ENCODE peak calls at places on chromosomes 11 and 22, in ten cellular contexts. I, L, N, F, H, U, S, V, J and G are unnamed samples.

GRCh38 chr22:38069372-38070249 is 12.4 kb downstream of the PICK1 start:
- DNase-seq in I (no peak), L (peak), N (no peak), F (no peak), H (peak), U (peak), S (no peak), V (peak), J (peak), G (peak)

GRCh38 chr11:35163707-35164496 is 24.9 kb downstream of the CD44 start:
- DNase-seq in I (no peak), L (no peak), N (no peak), F (no peak), H (no peak), U (no peak), S (no peak), V (no peak), J (no peak), G (no peak)

GRCh38 chr22:31099841-31100761 is 7.3 kb downstream of the SELENOM start:
- DNase-seq in I (no peak), L (no peak), N (no peak), F (no peak), H (no peak), U (no peak), S (no peak), V (no peak), J (no peak), G (no peak)

GRCh38 chr11:116500833-116501622 is 271.8 kb downstream of the BUD13 start:
- DNase-seq in I (no peak), L (no peak), N (no peak), F (no peak), H (no peak), U (no peak), S (no peak), V (no peak), J (no peak), G (no peak)

GRCh38 chr11:96254854-96255253 is 88.1 kb downstream of the MAML2 start:
- DNase-seq in I (no peak), L (no peak), N (no peak), F (no peak), H (no peak), U (peak), S (no peak), V (no peak), J (peak), G (no peak)

GRCh38 chr11:57779275-57779674 is 17.7 kb downstream of the CTNND1 start:
- DNase-seq in I (no peak), L (peak), N (no peak), F (no peak), H (peak), U (no peak), S (no peak), V (no peak), J (peak), G (no peak)

GRCh38 chr11:69799582-69799981 is 19.6 kb downstream of the FGF3 start:
- DNase-seq in I (no peak), L (peak), N (no peak), F (no peak), H (no peak), U (peak), S (no peak), V (no peak), J (no peak), G (no peak)

GRCh38 chr11:66870616-66871520 is 14.0 kb downstream of the LRFN4 start:
- DNase-seq in I (no peak), L (no peak), N (no peak), F (no peak), H (no peak), U (peak), S (no peak), V (no peak), J (peak), G (no peak)

GRCh38 chr11:8065031-8065430 is 16.0 kb upstream of the TUB start:
- DNase-seq in I (no peak), L (no peak), N (no peak), F (no peak), H (no peak), U (no peak), S (peak), V (no peak), J (no peak), G (no peak)

GRCh38 chr11:5737091-5737490 is 843 bp downstream of the OR56B1 start:
- DNase-seq in I (no peak), L (peak), N (no peak), F (no peak), H (no peak), U (no peak), S (no peak), V (no peak), J (no peak), G (no peak)

GRCh38 chr22:31090217-31091085 is 9.3 kb downstream of the SMTN start:
- DNase-seq in I (no peak), L (no peak), N (no peak), F (no peak), H (no peak), U (no peak), S (no peak), V (no peak), J (no peak), G (peak)

GRCh38 chr11:2807276-2807681 is 78.3 kb downstream of the CDKN1C start:
- DNase-seq in I (no peak), L (no peak), N (peak), F (no peak), H (peak), U (peak), S (peak), V (peak), J (peak), G (peak)

GRCh38 chr11:128297111-128297651 is 290.2 kb downstream of the ETS1 start:
- DNase-seq in I (no peak), L (no peak), N (no peak), F (no peak), H (no peak), U (no peak), S (no peak), V (no peak), J (no peak), G (no peak)

GRCh38 chr22:49964493-49965290 is 4.1 kb downstream of the PIM3 start:
- DNase-seq in I (no peak), L (no peak), N (peak), F (no peak), H (peak), U (peak), S (no peak), V (peak), J (peak), G (peak)

GRCh38 chr22:49770454-49771265 is 57.0 kb downstream of the BRD1 start:
- DNase-seq in I (no peak), L (no peak), N (no peak), F (no peak), H (peak), U (peak), S (no peak), V (peak), J (no peak), G (no peak)

GRCh38 chr11:842370-843002 is at the start of the genes POLR2L and TSPAN4:
- DNase-seq in I (no peak), L (peak), N (peak), F (peak), H (peak), U (peak), S (peak), V (peak), J (peak), G (peak)

GRCh38 chr11:1203505-1204271 is 19.2 kb upstream of the MUC5B start:
- DNase-seq in I (no peak), L (no peak), N (peak), F (no peak), H (no peak), U (peak), S (no peak), V (peak), J (peak), G (peak)

GRCh38 chr11:34794696-34795095 is 121.5 kb downstream of the APIP start:
- DNase-seq in I (no peak), L (no peak), N (no peak), F (no peak), H (no peak), U (no peak), S (no peak), V (no peak), J (no peak), G (no peak)

GRCh38 chr11:1652026-1652425 is 22.5 kb downstream of the KRTAP5-5 start:
- DNase-seq in I (no peak), L (no peak), N (no peak), F (no peak), H (no peak), U (peak), S (no peak), V (no peak), J (no peak), G (no peak)

GRCh38 chr11:76763573-76764348 is 19.4 kb upstream of the TSKU start:
- DNase-seq in I (no peak), L (peak), N (no peak), F (no peak), H (peak), U (no peak), S (no peak), V (peak), J (peak), G (no peak)

GRCh38 chr11:95459268-95460040 is 228.5 kb upstream of the SESN3 start:
- DNase-seq in I (no peak), L (peak), N (no peak), F (no peak), H (no peak), U (no peak), S (no peak), V (no peak), J (no peak), G (no peak)

DNA sequence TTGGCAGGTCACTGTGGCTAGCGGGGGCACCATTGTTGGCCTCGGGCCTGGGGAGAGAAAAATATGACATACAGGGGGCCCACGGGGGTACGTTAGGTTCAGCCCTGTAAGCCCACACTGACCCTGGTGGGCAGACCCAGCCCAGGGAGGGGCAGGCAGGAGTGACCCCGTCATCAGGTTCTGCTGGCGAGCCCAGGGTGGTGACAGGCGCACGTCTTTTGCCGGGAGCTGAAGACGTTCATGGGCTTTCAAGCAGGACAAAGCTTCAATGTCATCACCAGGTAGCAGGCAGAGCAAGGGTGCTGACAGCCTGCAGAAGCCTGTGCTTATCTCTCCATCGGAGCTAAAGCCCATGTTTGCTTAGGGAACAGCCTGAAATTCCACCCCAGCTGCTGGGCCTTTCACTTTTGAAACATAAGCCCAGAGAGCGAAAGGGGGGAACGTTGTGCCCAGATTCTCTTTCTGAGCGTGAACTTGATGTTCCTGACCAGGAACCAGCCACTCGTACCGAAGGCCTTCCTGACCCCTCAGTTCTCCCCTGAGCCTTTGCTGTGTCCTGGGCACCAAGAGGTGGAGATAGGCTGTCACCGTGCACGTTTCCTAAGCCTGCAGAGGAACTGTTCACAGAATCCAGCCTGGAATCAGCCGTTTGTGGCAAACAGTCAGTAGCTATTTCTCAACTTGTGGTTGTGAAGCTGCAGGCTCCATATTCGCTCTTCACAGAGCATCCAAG is 74.0 kb upstream of the ATXN10 start:
- DNase-seq in I (no peak), L (no peak), N (no peak), F (no peak), H (peak), U (peak), S (no peak), V (peak), J (peak), G (no peak)
- H3K27ac ChIP-seq in I (no peak), L (no peak), N (peak), F (no peak), H (no peak), U (no peak), S (peak), V (no peak), J (no peak), G (no peak)

GRCh38 chr11:107970049-107970448 is 38.6 kb upstream of the CUL5 start:
- DNase-seq in I (no peak), L (no peak), N (no peak), F (no peak), H (no peak), U (no peak), S (no peak), V (no peak), J (no peak), G (no peak)

GRCh38 chr11:107969219-107969618 is 39.5 kb upstream of the CUL5 start:
- DNase-seq in I (no peak), L (peak), N (no peak), F (no peak), H (no peak), U (no peak), S (no peak), V (no peak), J (no peak), G (no peak)

GRCh38 chr11:107973641-107974040 is 35.1 kb upstream of the CUL5 start:
- DNase-seq in I (no peak), L (no peak), N (no peak), F (no peak), H (no peak), U (no peak), S (no peak), V (no peak), J (no peak), G (no peak)
- H3K27ac ChIP-seq in I (no peak), L (no peak), N (no peak), F (no peak), H (no peak), U (no peak), S (no peak), V (no peak), J (no peak), G (no peak)

GRCh38 chr11:45771942-45772522 is 32.9 kb upstream of the SLC35C1 start:
- DNase-seq in I (peak), L (peak), N (peak), F (peak), H (peak), U (peak), S (peak), V (peak), J (peak), G (peak)
- H3K27ac ChIP-seq in I (no peak), L (no peak), N (no peak), F (no peak), H (peak), U (peak), S (peak), V (peak), J (peak), G (peak)

DNA sequence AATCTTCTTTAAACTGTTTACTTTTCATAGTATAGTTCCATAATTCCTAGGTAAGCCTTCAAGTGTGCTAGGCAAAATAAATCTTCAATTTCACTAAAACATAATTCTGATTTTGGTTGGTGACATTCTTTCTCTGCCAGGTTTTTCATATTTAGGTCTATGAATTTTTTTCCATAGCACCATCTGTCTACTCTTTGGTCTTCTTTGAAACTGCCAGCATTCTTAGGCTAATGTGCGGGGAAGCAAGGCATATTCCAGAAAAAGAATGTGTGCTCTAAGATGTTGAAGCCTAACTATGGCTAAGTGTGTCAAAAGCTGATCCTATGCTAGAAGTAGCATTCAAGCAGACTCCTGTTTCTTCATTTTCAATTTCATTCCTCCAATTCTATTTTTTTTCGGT is 213.9 kb upstream of the C11orf87 start:
- DNase-seq in I (no peak), L (no peak), N (no peak), F (no peak), H (no peak), U (no peak), S (no peak), V (no peak), J (no peak), G (no peak)
- H3K27ac ChIP-seq in I (no peak), L (no peak), N (no peak), F (no peak), H (no peak), U (no peak), S (no peak), V (no peak), J (no peak), G (no peak)

DNA sequence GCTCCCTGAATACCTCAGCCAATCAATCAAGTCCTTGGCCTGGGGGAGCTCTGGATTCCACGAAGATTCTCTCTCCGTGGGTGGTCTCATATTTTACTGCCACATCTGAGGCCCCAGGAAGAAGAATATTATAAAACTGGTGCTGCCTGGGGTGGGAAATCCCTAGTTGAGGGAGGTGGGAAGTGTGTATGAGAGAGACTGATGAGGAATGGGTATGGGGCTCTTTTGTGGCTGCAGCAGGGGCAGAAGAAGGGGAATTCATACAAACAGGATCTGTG is 71.5 kb downstream of the SYN3 start:
- DNase-seq in I (no peak), L (no peak), N (no peak), F (no peak), H (no peak), U (no peak), S (peak), V (no peak), J (no peak), G (no peak)
- H3K27ac ChIP-seq in I (no peak), L (no peak), N (no peak), F (no peak), H (no peak), U (no peak), S (no peak), V (no peak), J (no peak), G (no peak)

DNA sequence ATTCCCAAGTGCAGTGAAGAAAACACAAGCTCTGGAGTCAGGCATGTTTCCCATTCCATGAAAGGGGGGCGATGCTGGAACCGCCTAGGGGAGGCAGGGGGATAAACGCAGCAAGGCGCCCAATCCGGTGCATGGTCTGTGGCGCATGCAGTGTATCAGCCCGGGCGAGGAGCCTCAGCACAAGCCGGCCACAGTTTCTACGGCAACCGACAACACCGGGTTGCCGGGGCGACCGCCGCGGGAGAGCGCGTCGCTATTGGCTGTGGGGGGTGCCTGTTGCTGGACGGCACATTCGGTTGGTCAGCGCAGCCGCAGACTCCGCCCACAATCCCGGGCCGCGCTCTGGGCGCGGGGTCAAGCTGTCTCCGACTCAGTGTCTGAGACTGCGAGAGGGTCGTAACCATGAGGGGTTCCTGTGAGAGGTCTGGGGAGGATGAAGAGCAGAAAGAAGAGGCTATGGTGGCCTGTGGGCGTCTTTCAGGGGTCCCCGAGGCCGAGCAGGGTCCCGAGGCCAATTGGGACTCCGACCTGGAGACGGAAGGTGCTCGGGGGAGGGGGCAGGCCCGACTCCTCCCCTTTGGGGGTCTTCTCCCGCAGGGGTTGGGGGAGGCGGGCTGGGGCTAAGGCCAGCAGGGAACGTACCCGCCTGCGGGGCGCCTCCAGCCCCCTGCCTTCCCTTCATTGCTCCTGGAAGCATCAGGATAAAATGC is at the start of gene LRRC74B:
- DNase-seq in I (no peak), L (peak), N (peak), F (peak), H (peak), U (peak), S (peak), V (peak), J (peak), G (peak)
- H3K27ac ChIP-seq in I (no peak), L (peak), N (no peak), F (peak), H (no peak), U (no peak), S (no peak), V (peak), J (no peak), G (no peak)

GRCh38 chr11:13697710-13698109 is 29.2 kb downstream of the FAR1 start:
- DNase-seq in I (no peak), L (no peak), N (no peak), F (no peak), H (no peak), U (no peak), S (no peak), V (no peak), J (no peak), G (no peak)

GRCh38 chr11:13701506-13701905 is 33.0 kb downstream of the FAR1 start:
- DNase-seq in I (no peak), L (no peak), N (no peak), F (no peak), H (no peak), U (no peak), S (no peak), V (no peak), J (no peak), G (no peak)

GRCh38 chr11:13698147-13698546 is 29.7 kb downstream of the FAR1 start:
- DNase-seq in I (no peak), L (no peak), N (no peak), F (no peak), H (no peak), U (no peak), S (no peak), V (no peak), J (no peak), G (no peak)

GRCh38 chr11:13699041-13699440 is 30.6 kb downstream of the FAR1 start:
- DNase-seq in I (no peak), L (no peak), N (no peak), F (no peak), H (no peak), U (no peak), S (no peak), V (no peak), J (no peak), G (no peak)

GRCh38 chr11:13699870-13700269 is 31.4 kb downstream of the FAR1 start:
- DNase-seq in I (no peak), L (no peak), N (no peak), F (no peak), H (no peak), U (no peak), S (no peak), V (no peak), J (no peak), G (no peak)
- H3K27ac ChIP-seq in I (no peak), L (no peak), N (no peak), F (no peak), H (no peak), U (no peak), S (no peak), V (no peak), J (no peak), G (peak)

GRCh38 chr11:12376259-12376971 is 956 bp upstream of the PARVA start:
- DNase-seq in I (no peak), L (peak), N (peak), F (no peak), H (peak), U (no peak), S (peak), V (peak), J (peak), G (peak)
- H3K27ac ChIP-seq in I (peak), L (peak), N (peak), F (no peak), H (peak), U (peak), S (peak), V (peak), J (peak), G (peak)

DNA sequence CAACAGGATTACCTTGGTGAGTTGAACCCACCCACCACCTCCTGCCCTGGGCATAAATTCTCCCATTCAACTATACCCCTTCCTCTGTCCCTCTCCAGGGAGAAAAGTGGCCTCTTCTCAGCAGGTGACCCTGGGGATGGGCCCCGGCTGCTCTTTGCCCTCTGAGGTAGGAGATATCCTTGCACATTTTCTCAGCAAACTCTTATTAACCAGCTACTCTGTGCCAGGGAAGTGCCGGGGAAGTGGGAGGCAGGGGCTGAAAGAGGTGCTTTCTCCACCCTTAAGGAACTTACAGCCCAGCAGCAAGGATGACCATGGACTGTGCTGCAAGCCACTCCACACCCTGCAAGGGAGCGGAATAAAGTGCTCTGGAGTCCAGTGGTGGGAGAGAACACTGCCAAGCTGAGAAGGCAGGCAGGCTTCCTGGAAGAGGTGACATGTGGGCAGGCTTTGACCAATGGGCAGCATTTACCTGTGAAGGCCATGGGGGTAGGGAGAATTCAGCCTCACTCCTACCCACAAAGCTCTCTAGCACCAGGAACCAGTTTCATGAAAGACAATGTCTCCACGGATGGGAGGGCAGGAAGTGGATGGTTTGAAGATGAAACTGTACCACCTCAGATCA is 21.9 kb upstream of the OAF start:
- DNase-seq in I (no peak), L (no peak), N (no peak), F (no peak), H (no peak), U (no peak), S (no peak), V (peak), J (no peak), G (no peak)
- H3K27ac ChIP-seq in I (no peak), L (no peak), N (peak), F (no peak), H (peak), U (no peak), S (no peak), V (no peak), J (no peak), G (peak)